ENCODE peak calls at places on chromosome 11, in four cellular contexts. One of them, this sample, is unnamed.

GRCh38 chr11:113587318-113587739 is 112.1 kb upstream of the DRD2 start:
- DNase-seq in HepG2: no peak
- DNase-seq in H1: no peak
- DNase-seq in GM12878: no peak
- DNase-seq in this sample: no peak

GRCh38 chr11:134532921-134533421 is 120.9 kb upstream of the B3GAT1 start:
- DNase-seq in H1: no peak
- DNase-seq in GM12878: no peak
- DNase-seq in HepG2: no peak
- DNase-seq in this sample: no peak

GRCh38 chr11:33698921-33699320 is 1.7 kb downstream of the C11orf91 start:
- DNase-seq in GM12878: no peak
- DNase-seq in H1: no peak
- DNase-seq in HepG2: no peak
- DNase-seq in this sample: no peak

GRCh38 chr11:9951714-9952275 is 287.9 kb downstream of the SWAP70 start:
- DNase-seq in GM12878: no peak
- DNase-seq in HepG2: no peak
- DNase-seq in H1: no peak
- DNase-seq in this sample: no peak

GRCh38 chr11:64626637-64627036 is 35.6 kb downstream of the SLC22A12 start:
- DNase-seq in H1: no peak
- DNase-seq in GM12878: no peak
- DNase-seq in HepG2: no peak
- DNase-seq in this sample: no peak

GRCh38 chr11:100190395-100190794 is 496.7 kb upstream of the ARHGAP42 start:
- DNase-seq in H1: no peak
- DNase-seq in GM12878: no peak
- DNase-seq in HepG2: no peak
- DNase-seq in this sample: no peak

GRCh38 chr11:46315783-46316563 is 31.3 kb upstream of the DGKZ start:
- DNase-seq in GM12878: no peak
- DNase-seq in H1: no peak
- DNase-seq in HepG2: no peak
- DNase-seq in this sample: no peak

GRCh38 chr11:2675540-2675939 is 24.3 kb downstream of the KCNQ1OT1 start:
- DNase-seq in GM12878: no peak
- DNase-seq in HepG2: no peak
- DNase-seq in H1: no peak
- DNase-seq in this sample: no peak

GRCh38 chr11:46279393-46280099 is 2.1 kb downstream of the CREB3L1 start:
- DNase-seq in GM12878: no peak
- DNase-seq in HepG2: no peak
- DNase-seq in H1: no peak
- DNase-seq in this sample: no peak

GRCh38 chr11:99351620-99352019 is 330.9 kb downstream of the CNTN5 start:
- DNase-seq in H1: no peak
- DNase-seq in GM12878: no peak
- DNase-seq in HepG2: no peak
- DNase-seq in this sample: no peak

GRCh38 chr11:2374456-2375201 is 2.5 kb upstream of the CD81 start:
- DNase-seq in GM12878: no peak
- DNase-seq in H1: no peak
- DNase-seq in HepG2: no peak
- DNase-seq in this sample: no peak

GRCh38 chr11:67646535-67647336 is 3.8 kb downstream of the ACY3 start:
- DNase-seq in GM12878: peak; percentile 70
- DNase-seq in H1: no peak
- DNase-seq in HepG2: no peak
- DNase-seq in this sample: no peak

GRCh38 chr11:93005239-93005638 is 35.8 kb downstream of the MTNR1B start:
- DNase-seq in GM12878: no peak
- DNase-seq in H1: no peak
- DNase-seq in HepG2: no peak
- DNase-seq in this sample: no peak

GRCh38 chr11:122189259-122189658 is 73.2 kb upstream of the BLID start:
- DNase-seq in H1: no peak
- DNase-seq in GM12878: no peak
- DNase-seq in HepG2: no peak
- DNase-seq in this sample: no peak

GRCh38 chr11:126862664-126863247 is 137.8 kb downstream of the KIRREL3 start:
- DNase-seq in GM12878: no peak
- DNase-seq in H1: peak; percentile 19
- DNase-seq in HepG2: no peak
- DNase-seq in this sample: peak; percentile 20

GRCh38 chr11:44927174-44927661 is 23.5 kb downstream of the TP53I11 start:
- DNase-seq in HepG2: peak; percentile 43
- DNase-seq in H1: peak; percentile 70
- DNase-seq in GM12878: no peak
- DNase-seq in this sample: peak; percentile 89

GRCh38 chr11:26149585-26149984 is 182.3 kb upstream of the ANO3 start:
- DNase-seq in GM12878: no peak
- DNase-seq in HepG2: no peak
- DNase-seq in H1: no peak
- DNase-seq in this sample: no peak

GRCh38 chr11:122659676-122660571 is 4.4 kb downstream of the UBASH3B start:
- DNase-seq in H1: no peak
- DNase-seq in GM12878: no peak
- DNase-seq in HepG2: no peak
- DNase-seq in this sample: no peak

GRCh38 chr11:35815556-35816315 is 128.1 kb upstream of the LDLRAD3 start:
- DNase-seq in GM12878: no peak
- DNase-seq in HepG2: no peak
- DNase-seq in H1: no peak
- DNase-seq in this sample: no peak

GRCh38 chr11:61486779-61487178 is 21.8 kb upstream of the LRRC10B start:
- DNase-seq in H1: no peak
- DNase-seq in HepG2: no peak
- DNase-seq in GM12878: no peak
- DNase-seq in this sample: no peak

GRCh38 chr11:61491736-61492395 is 16.7 kb upstream of the LRRC10B start:
- DNase-seq in HepG2: no peak
- DNase-seq in H1: no peak
- DNase-seq in GM12878: no peak
- DNase-seq in this sample: no peak

GRCh38 chr11:31802000-31802551 is 9.0 kb downstream of the PAX6 start:
- DNase-seq in GM12878: no peak
- DNase-seq in HepG2: no peak
- DNase-seq in H1: no peak
- DNase-seq in this sample: no peak

GRCh38 chr11:31802609-31802989 is 8.5 kb downstream of the PAX6 start:
- DNase-seq in H1: no peak
- DNase-seq in GM12878: no peak
- DNase-seq in HepG2: no peak
- DNase-seq in this sample: no peak

GRCh38 chr11:31804439-31805036 is 6.6 kb downstream of the PAX6 start:
- DNase-seq in H1: no peak
- DNase-seq in HepG2: no peak
- DNase-seq in GM12878: no peak
- DNase-seq in this sample: no peak

GRCh38 chr11:31803813-31804438 is 7.2 kb downstream of the PAX6 start:
- DNase-seq in H1: no peak
- DNase-seq in HepG2: no peak
- DNase-seq in GM12878: no peak
- DNase-seq in this sample: no peak

DNA sequence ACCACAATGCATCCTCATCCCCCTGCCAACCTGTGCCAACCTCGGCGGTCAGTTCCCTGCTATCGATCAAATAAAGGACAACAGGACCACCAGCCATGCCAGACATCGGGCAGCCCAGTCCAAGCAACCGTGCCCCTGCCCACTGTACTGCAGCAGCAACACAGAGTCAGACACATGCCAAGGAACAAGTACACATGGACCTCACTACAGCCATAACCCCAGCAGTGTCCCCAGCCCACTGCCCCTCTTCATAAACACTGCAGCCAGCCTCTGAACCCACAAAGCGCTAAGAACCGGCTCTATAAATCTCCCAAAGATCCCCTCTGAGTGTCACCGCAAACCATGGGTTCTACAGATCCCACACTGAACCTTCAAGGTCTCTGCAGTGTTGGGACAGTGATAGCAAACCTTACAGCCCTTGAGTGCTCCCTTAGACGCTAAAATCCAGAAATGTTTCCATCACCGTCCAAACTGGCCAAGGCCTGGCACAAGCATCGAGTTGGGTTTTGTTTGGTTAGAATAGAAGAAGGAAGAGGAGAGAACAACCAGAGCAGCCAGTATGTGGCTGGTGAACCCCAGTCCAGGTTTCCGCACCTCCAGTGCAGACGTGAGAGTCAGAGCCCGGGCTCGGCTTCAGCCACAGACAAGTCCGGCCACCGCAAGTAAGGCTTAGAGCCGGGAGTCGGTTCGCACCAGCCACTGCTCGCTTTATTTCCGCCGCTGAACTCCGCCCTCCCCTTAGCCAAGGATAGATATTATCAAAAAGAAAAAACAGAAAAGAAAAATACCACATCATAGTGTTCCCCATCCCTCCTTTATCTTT is 7.9 kb downstream of the PAX6 start:
- DNase-seq in H1: no peak
- DNase-seq in GM12878: no peak
- DNase-seq in HepG2: no peak
- DNase-seq in this sample: no peak
- H3K9me3 ChIP-seq in H1: no peaks in the 10 kb centered on the region
- H3K9me3 ChIP-seq in GM12878: peaks cover 3% of the 10 kb centered on the region
- H3K9me3 ChIP-seq in HepG2: no peaks in the 10 kb centered on the region
- H3K9me3 ChIP-seq in this sample: no peaks in the 10 kb centered on the region

GRCh38 chr11:12564012-12564411 is 110.2 kb upstream of the TEAD1 start:
- DNase-seq in H1: no peak
- DNase-seq in GM12878: no peak
- DNase-seq in HepG2: no peak
- DNase-seq in this sample: no peak
- TF ChIP-seq SUZ12 in H1: no peak
- TF ChIP-seq SUZ12 in GM12878: no peak
- TF ChIP-seq SUZ12 in HepG2: no peak
- TF ChIP-seq SUZ12 in this sample: no peak

GRCh38 chr11:848380-848931 is 5.8 kb downstream of the TSPAN4 start:
- DNase-seq in HepG2: no peak
- DNase-seq in H1: no peak
- DNase-seq in GM12878: no peak
- DNase-seq in this sample: no peak
- TF ChIP-seq YY1 in HepG2: no peak
- TF ChIP-seq YY1 in H1: no peak
- TF ChIP-seq YY1 in GM12878: peak; percentile 21
- TF ChIP-seq YY1 in this sample: no peak

GRCh38 chr11:102046841-102047240 is 396 bp upstream of the CFAP300 start:
- DNase-seq in GM12878: no peak
- DNase-seq in HepG2: no peak
- DNase-seq in H1: no peak
- DNase-seq in this sample: no peak
- H3K9me3 ChIP-seq in GM12878: no peaks in the 10 kb centered on the region
- H3K9me3 ChIP-seq in HepG2: no peaks in the 10 kb centered on the region
- H3K9me3 ChIP-seq in H1: no peaks in the 10 kb centered on the region
- H3K9me3 ChIP-seq in this sample: no peaks in the 10 kb centered on the region

GRCh38 chr11:94132823-94133408 is 4.3 kb downstream of the PANX1 start:
- DNase-seq in HepG2: no peak
- DNase-seq in GM12878: no peak
- DNase-seq in H1: no peak
- DNase-seq in this sample: no peak

GRCh38 chr11:94129505-94130335 is 1.1 kb downstream of the PANX1 start:
- DNase-seq in GM12878: no peak
- DNase-seq in H1: no peak
- DNase-seq in HepG2: no peak
- DNase-seq in this sample: no peak

GRCh38 chr11:94132152-94132558 is 3.5 kb downstream of the PANX1 start:
- DNase-seq in HepG2: no peak
- DNase-seq in H1: no peak
- DNase-seq in GM12878: no peak
- DNase-seq in this sample: no peak

GRCh38 chr11:94130589-94131362 is 2.1 kb downstream of the PANX1 start:
- DNase-seq in H1: no peak
- DNase-seq in GM12878: no peak
- DNase-seq in HepG2: no peak
- DNase-seq in this sample: no peak

GRCh38 chr11:94131363-94132115 is 2.9 kb downstream of the PANX1 start:
- DNase-seq in HepG2: no peak
- DNase-seq in H1: no peak
- DNase-seq in GM12878: no peak
- DNase-seq in this sample: no peak
- TF ChIP-seq SUZ12 in HepG2: no peak
- TF ChIP-seq SUZ12 in H1: no peak
- TF ChIP-seq SUZ12 in GM12878: no peak
- TF ChIP-seq SUZ12 in this sample: no peak

This sample was measured in NT2/D1.